ENCODE peak calls at places on chromosomes 6 and 20, in seven cellular contexts. T is K562, Z is mesendoderm, M is H1, Y is HCT116, E is A549, I is Karpas-422. F is an unnamed sample.
A peak's percentile ranks its signal among the peaks of the same experiment; 100 is the strongest.

GRCh38 chr6:44564906-44565524 is 177.5 kb downstream of the CDC5L start:
- DNase-seq in T (no peak), Z (no peak), M (no peak), Y (no peak), E (no peak), I (no peak), F (no peak)

GRCh38 chr6:72922401-72922800 is 300.5 kb downstream of the KCNQ5 start:
- DNase-seq in T (no peak), Z (no peak), M (no peak), Y (no peak), E (no peak), I (no peak), F (no peak)

GRCh38 chr6:1984346-1984994 is 260.9 kb downstream of the GMDS start:
- DNase-seq in T (no peak), Z (no peak), M (no peak), Y (no peak), E (no peak), I (no peak), F (no peak)

GRCh38 chr6:43914272-43915147 is 144.5 kb downstream of the VEGFA start:
- DNase-seq in T (no peak), Z (no peak), M (no peak), Y (no peak), E (no peak), I (no peak), F (no peak)

GRCh38 chr20:19794941-19795340 is 36.9 kb downstream of the RIN2 start:
- DNase-seq in T (no peak), Z (no peak), M (no peak), Y (no peak), E (no peak), I (no peak), F (no peak)

GRCh38 chr6:85403331-85404015 is 46.4 kb upstream of the NT5E start:
- DNase-seq in T (no peak), Z (peak; percentile 85), M (no peak), Y (no peak), E (peak; percentile 50), I (no peak), F (no peak)

GRCh38 chr6:56582246-56582645 is 60.4 kb downstream of the DST start:
- DNase-seq in T (no peak), Z (no peak), M (no peak), Y (no peak), E (no peak), I (no peak), F (no peak)

GRCh38 chr6:168180548-168181011 is 101.6 kb upstream of the FRMD1 start:
- DNase-seq in T (no peak), Z (no peak), M (no peak), Y (no peak), E (no peak), I (no peak), F (no peak)

GRCh38 chr6:116316772-116317467 is 37.2 kb upstream of the TSPYL1 start:
- DNase-seq in T (peak; percentile 7), Z (no peak), M (no peak), Y (no peak), E (no peak), I (no peak), F (no peak)

GRCh38 chr6:3363296-3364025 is 93.4 kb downstream of the SLC22A23 start:
- DNase-seq in T (peak; percentile 56), Z (no peak), M (no peak), Y (peak; percentile 68), E (no peak), I (no peak), F (no peak)

GRCh38 chr6:110255356-110255755 is 75.1 kb downstream of the CDC40 start:
- DNase-seq in T (peak; percentile 16), Z (peak; percentile 67), M (peak; percentile 34), Y (no peak), E (peak; percentile 7), I (peak; percentile 58), F (peak; percentile 8)

GRCh38 chr6:166667886-166668620 is 41.0 kb upstream of the RPS6KA2 start:
- DNase-seq in T (no peak), Z (no peak), M (no peak), Y (no peak), E (no peak), I (no peak), F (no peak)

GRCh38 chr6:148166339-148166949 is 176.2 kb upstream of the SASH1 start:
- DNase-seq in T (peak; percentile 65), Z (peak; percentile 76), M (no peak), Y (peak; percentile 51), E (peak; percentile 57), I (peak; percentile 80), F (peak; percentile 48)

GRCh38 chr6:145406733-145407256 is 328.5 kb downstream of the EPM2A start:
- DNase-seq in T (no peak), Z (no peak), M (no peak), Y (no peak), E (no peak), I (no peak), F (no peak)

GRCh38 chr20:41329435-41330342 is 10.9 kb upstream of the LPIN3 start:
- DNase-seq in T (peak; percentile 30), Z (peak; percentile 80), M (no peak), Y (peak; percentile 26), E (peak; percentile 65), I (no peak), F (no peak)

GRCh38 chr6:152204584-152204983 is 397.1 kb downstream of the ESR1 start:
- DNase-seq in T (no peak), Z (no peak), M (no peak), Y (no peak), E (no peak), I (no peak), F (no peak)

DNA sequence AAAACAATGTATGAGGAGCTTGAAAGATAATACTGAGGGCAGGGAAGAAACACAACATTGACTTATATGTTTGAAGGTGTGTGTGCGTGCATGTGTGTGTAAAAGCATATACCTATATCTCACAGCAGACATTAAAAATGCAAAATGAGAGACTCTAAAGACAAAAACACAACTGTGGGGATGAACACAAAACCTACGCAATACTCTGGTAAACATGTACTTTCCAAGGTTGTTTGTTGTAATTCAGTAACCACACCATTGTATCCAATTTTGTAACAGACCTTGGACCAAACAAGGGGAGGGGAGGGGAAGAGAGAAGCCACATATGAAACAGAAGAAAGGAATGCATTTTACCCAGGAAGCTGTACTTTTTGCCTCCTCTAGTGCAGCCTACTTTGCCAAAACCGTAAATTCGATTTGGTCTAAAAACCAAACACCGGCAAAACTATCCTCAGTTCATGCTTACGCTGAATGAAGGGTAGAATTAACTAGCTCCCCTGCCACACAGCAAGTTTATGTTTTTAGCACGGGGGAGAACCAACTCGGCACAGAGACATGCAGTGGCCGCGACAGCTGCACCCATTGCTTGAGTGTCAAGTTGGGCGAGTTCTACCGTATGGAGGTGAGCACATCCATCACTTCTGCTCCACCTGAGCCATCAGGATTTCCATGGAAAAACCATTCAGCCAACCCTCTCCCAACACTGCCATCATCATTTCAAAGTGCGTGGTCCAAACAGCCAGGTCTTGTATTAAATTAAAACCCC is 50.0 kb downstream of the CNKSR3 start:
- DNase-seq in T (no peak), Z (no peak), M (no peak), Y (no peak), E (no peak), I (no peak), F (no peak)
- H3K4me2 ChIP-seq in T (no peak overlapping the region), Z (no peak overlapping the region), M (no peak overlapping the region), Y (peak overlapping the region; percentile 7), E (peak overlapping the region; percentile 36), I (no peak overlapping the region), F (no peak overlapping the region)

GRCh38 chr6:33905081-33905609 is 101.3 kb upstream of the MLN start:
- DNase-seq in T (peak; percentile 92), Z (no peak), M (no peak), Y (no peak), E (no peak), I (no peak), F (no peak)

GRCh38 chr6:33909737-33910136 is 105.9 kb upstream of the MLN start:
- DNase-seq in T (peak; percentile 28), Z (no peak), M (no peak), Y (no peak), E (no peak), I (no peak), F (no peak)

GRCh38 chr6:33906413-33906812 is 102.6 kb upstream of the MLN start:
- DNase-seq in T (no peak), Z (no peak), M (no peak), Y (no peak), E (no peak), I (no peak), F (no peak)

GRCh38 chr6:33907227-33907626 is 103.4 kb upstream of the MLN start:
- DNase-seq in T (no peak), Z (no peak), M (no peak), Y (no peak), E (no peak), I (no peak), F (no peak)

GRCh38 chr6:33908025-33908424 is 104.2 kb upstream of the MLN start:
- DNase-seq in T (no peak), Z (no peak), M (no peak), Y (no peak), E (no peak), I (no peak), F (no peak)
- H3K4me2 ChIP-seq in T (no peak overlapping the region), Z (no peak overlapping the region), M (no peak overlapping the region), Y (no peak overlapping the region), E (peak overlapping the region; percentile 12), I (no peak overlapping the region), F (no peak overlapping the region)

GRCh38 chr6:18990313-18990978 is 603.3 kb downstream of the RNF144B start:
- DNase-seq in T (peak; percentile 64), Z (peak; percentile 91), M (peak; percentile 69), Y (peak; percentile 55), E (peak; percentile 58), I (peak; percentile 84), F (peak; percentile 68)
- H3K4me2 ChIP-seq in T (no peak overlapping the region), Z (no peak overlapping the region), M (peak overlapping the region; percentile 49), Y (peak overlapping the region; percentile 50), E (peak overlapping the region; percentile 35), I (no peak overlapping the region), F (no peak overlapping the region)

GRCh38 chr6:6752129-6752528 is 163.6 kb downstream of the LY86 start:
- DNase-seq in T (no peak), Z (peak; percentile 37), M (no peak), Y (no peak), E (no peak), I (no peak), F (no peak)

GRCh38 chr6:6751197-6751596 is 162.7 kb downstream of the LY86 start:
- DNase-seq in T (no peak), Z (no peak), M (no peak), Y (no peak), E (no peak), I (no peak), F (no peak)

GRCh38 chr6:6748001-6748400 is 159.5 kb downstream of the LY86 start:
- DNase-seq in T (no peak), Z (no peak), M (no peak), Y (no peak), E (no peak), I (no peak), F (no peak)

GRCh38 chr6:6751615-6752014 is 163.1 kb downstream of the LY86 start:
- DNase-seq in T (peak; percentile 74), Z (no peak), M (no peak), Y (peak; percentile 39), E (no peak), I (no peak), F (no peak)

DNA sequence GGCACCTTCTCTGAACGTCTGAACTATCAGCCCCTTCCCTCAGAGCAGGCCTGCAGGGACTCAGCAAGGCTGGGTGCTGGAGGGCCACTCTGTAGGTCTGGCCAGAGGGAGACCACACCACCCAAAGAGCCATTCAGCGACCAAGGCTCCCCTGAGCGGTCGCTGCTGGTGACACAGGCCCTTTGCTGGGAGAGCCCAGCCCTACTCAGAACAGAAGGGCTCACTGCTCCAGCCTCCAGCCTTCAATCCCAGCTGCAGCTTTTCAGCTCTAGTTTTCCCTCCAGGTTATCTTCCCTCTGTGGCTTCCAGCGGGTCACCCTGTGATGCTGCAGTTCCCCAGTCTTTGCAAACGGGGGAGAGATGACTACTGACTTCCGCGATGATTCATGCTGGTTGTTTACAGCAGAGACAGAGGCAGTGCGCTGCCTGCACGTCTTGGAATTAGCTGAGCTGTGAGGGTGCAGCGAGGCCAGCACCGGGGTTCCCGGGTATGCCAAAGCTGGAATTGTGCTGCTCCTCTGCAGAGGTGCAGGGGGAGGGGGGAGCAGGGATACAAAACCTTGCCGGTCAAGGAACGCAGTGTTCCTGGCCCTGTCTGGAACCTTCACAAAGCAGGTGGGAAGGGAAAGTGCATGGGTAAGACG is 161.4 kb downstream of the LY86 start:
- DNase-seq in T (peak; percentile 93), Z (peak; percentile 82), M (no peak), Y (peak; percentile 56), E (peak; percentile 48), I (no peak), F (no peak)
- H3K4me2 ChIP-seq in T (peak overlapping the region; percentile 67), Z (peak overlapping the region; percentile 7), M (peak overlapping the region; percentile 39), Y (peak overlapping the region; percentile 83), E (peak overlapping the region; percentile 73), I (no peak overlapping the region), F (no peak overlapping the region)